ENCODE peak calls at places on chromosome 13, in ten cellular contexts. N is PC-3; M is activated CD8-positive, alpha-beta memory T cell treated with anti-CD3 and anti-CD28 coated beads, Interleukin-2, amount 50 U/mL, for 4 hours; J is fibroblast of the conjunctiva; S is CD4-positive, CD25-positive, alpha-beta regulatory T cell; D is SHP77; U is activated effector memory CD4-positive, alpha-beta T cell treated with Interleukin-2 at 50 U/mL for 16 hours; Y is NCI-H2081; E is neural crest cell; W is endodermal cell. R is an unnamed sample.

GRCh38 chr13:25752957-25753540 is 298.8 kb downstream of the SHISA2 start:
- DNase-seq in M (no peak), W (no peak), Y (no peak), E (no peak), U (no peak), S (no peak), N (peak; percentile 92), J (peak; percentile 87), D (peak; percentile 43), R (no peak)

GRCh38 chr13:25135896-25136295 is 36.2 kb downstream of the AMER2 start:
- DNase-seq in M (no peak), S (no peak), E (no peak), D (no peak), Y (no peak), U (no peak), W (no peak), J (no peak), N (no peak), R (no peak)

GRCh38 chr13:47908200-47908902 is 92.7 kb downstream of the SUCLA2 start:
- DNase-seq in Y (no peak), S (no peak), E (no peak), W (no peak), N (peak; percentile 73), J (no peak), U (no peak), M (no peak), D (no peak), R (no peak)

GRCh38 chr13:20426766-20427448 is 98.8 kb downstream of the CRYL1 start:
- DNase-seq in U (no peak), J (no peak), M (no peak), Y (no peak), E (no peak), W (no peak), N (no peak), S (no peak), D (no peak), R (no peak)

GRCh38 chr13:48582086-48582485 is 49.2 kb upstream of the RCBTB2 start:
- DNase-seq in E (no peak), J (no peak), M (no peak), N (no peak), D (no peak), U (no peak), Y (no peak), S (no peak), W (no peak), R (no peak)

GRCh38 chr13:48233097-48233885 is at the start of gene ITM2B:
- DNase-seq in J (no peak), Y (peak; percentile 61), M (peak; percentile 61), N (peak; percentile 52), E (peak; percentile 60), W (no peak), S (peak; percentile 71), D (peak; percentile 47), U (peak; percentile 61), R (peak; percentile 87)

GRCh38 chr13:51846756-51847155 is 1.8 kb upstream of the TMEM272 start:
- DNase-seq in D (no peak), E (no peak), U (no peak), M (no peak), W (no peak), S (no peak), Y (no peak), J (no peak), N (peak; percentile 43), R (no peak)

GRCh38 chr13:34153428-34154180 is 335.7 kb downstream of the RFC3 start:
- DNase-seq in U (no peak), M (no peak), N (no peak), J (no peak), W (no peak), S (no peak), E (no peak), Y (no peak), D (no peak), R (no peak)

GRCh38 chr13:37194428-37194861 is 89.0 kb upstream of the CSNK1A1L start:
- DNase-seq in E (no peak), M (no peak), D (no peak), Y (peak; percentile 75), S (no peak), W (no peak), U (no peak), N (peak; percentile 88), J (peak; percentile 23), R (no peak)

GRCh38 chr13:98214008-98214643 is 37.1 kb upstream of the RNF113B start:
- DNase-seq in Y (no peak), D (no peak), N (peak; percentile 62), S (no peak), M (no peak), U (no peak), W (no peak), J (no peak), E (peak; percentile 9), R (no peak)

GRCh38 chr13:94711561-94712286 is 621 bp downstream of the SOX21 start:
- DNase-seq in E (peak; percentile 36), W (no peak), J (no peak), N (peak; percentile 27), S (no peak), Y (peak; percentile 63), M (no peak), D (no peak), U (no peak), R (peak; percentile 53)

GRCh38 chr13:41411536-41411935 is 45.8 kb upstream of the RGCC start:
- DNase-seq in D (no peak), W (peak; percentile 73), M (no peak), N (peak; percentile 58), S (peak; percentile 29), Y (no peak), U (no peak), J (peak; percentile 38), E (no peak), R (peak; percentile 26)

GRCh38 chr13:95660981-95661581 is 15.9 kb upstream of the DNAJC3 start:
- DNase-seq in Y (peak; percentile 56), D (peak; percentile 71), M (no peak), U (no peak), S (peak; percentile 32), E (no peak), J (no peak), W (no peak), N (peak; percentile 64), R (peak; percentile 24)

GRCh38 chr13:26910754-26911465 is 150.3 kb upstream of the GPR12 start:
- DNase-seq in W (no peak), Y (no peak), M (no peak), E (no peak), U (no peak), N (no peak), S (no peak), J (no peak), D (no peak), R (no peak)

GRCh38 chr13:51585696-51586095 is 1.4 kb downstream of the WDFY2 start:
- DNase-seq in N (peak; percentile 65), W (no peak), M (no peak), S (peak; percentile 7), Y (no peak), J (no peak), E (no peak), U (no peak), D (no peak), R (no peak)

GRCh38 chr13:40895207-40895606 is 105.8 kb downstream of the SLC25A15 start:
- DNase-seq in D (no peak), S (no peak), W (no peak), J (no peak), E (no peak), Y (no peak), U (no peak), M (no peak), N (no peak), R (no peak)

GRCh38 chr13:76991432-76991795 is 467 bp upstream of the CLN5 start:
- DNase-seq in M (peak; percentile 69), U (peak; percentile 69), J (no peak), N (peak; percentile 18), W (no peak), S (peak; percentile 86), Y (no peak), D (no peak), E (no peak), R (peak; percentile 72)

GRCh38 chr13:66835040-66835628 is 395.0 kb downstream of the PCDH9 start:
- DNase-seq in E (no peak), S (no peak), Y (peak; percentile 93), U (no peak), M (no peak), D (peak; percentile 90), J (no peak), N (no peak), W (peak; percentile 53), R (no peak)

GRCh38 chr13:50936681-50937080 is 27.1 kb downstream of the RNASEH2B start:
- DNase-seq in E (no peak), W (no peak), M (no peak), U (no peak), S (no peak), D (no peak), N (no peak), J (peak; percentile 33), Y (no peak), R (no peak)

GRCh38 chr13:44398606-44399005 is 25.0 kb downstream of the SERP2 start:
- DNase-seq in W (no peak), U (no peak), J (no peak), E (no peak), M (no peak), Y (no peak), N (no peak), S (no peak), D (no peak), R (no peak)

GRCh38 chr13:21526707-21527454 is 67.8 kb upstream of the ZDHHC20 start:
- DNase-seq in E (no peak), U (no peak), Y (peak; percentile 22), D (no peak), W (no peak), N (no peak), J (no peak), S (no peak), M (no peak), R (no peak)

GRCh38 chr13:33799950-33800592 is 17.9 kb upstream of the RFC3 start:
- DNase-seq in S (no peak), N (peak; percentile 46), W (no peak), U (no peak), M (no peak), D (no peak), Y (peak; percentile 24), E (no peak), J (peak; percentile 47), R (no peak)

GRCh38 chr13:27966641-27967202 is 2.4 kb downstream of the CDX2 start:
- DNase-seq in Y (no peak), S (no peak), M (no peak), E (no peak), W (peak; percentile 90), J (no peak), U (no peak), D (no peak), N (no peak), R (no peak)

GRCh38 chr13:104750377-104750776 is 1684.2 kb upstream of the SLC10A2 start:
- DNase-seq in J (no peak), S (no peak), M (no peak), W (no peak), D (no peak), U (no peak), E (no peak), Y (no peak), N (peak; percentile 18), R (no peak)

GRCh38 chr13:94195715-94196114 is 283.8 kb downstream of the DCT start:
- DNase-seq in E (no peak), S (no peak), D (no peak), U (no peak), W (no peak), N (peak; percentile 51), M (no peak), Y (no peak), J (peak; percentile 35), R (no peak)

GRCh38 chr13:23506821-23507210 is 63.4 kb upstream of the TNFRSF19 start:
- DNase-seq in U (no peak), S (no peak), W (no peak), E (no peak), M (no peak), J (no peak), D (no peak), Y (no peak), N (peak; percentile 17), R (no peak)

GRCh38 chr13:46995874-46996273 is 99.0 kb upstream of the HTR2A start:
- DNase-seq in N (no peak), W (no peak), E (no peak), D (no peak), U (no peak), S (no peak), Y (no peak), M (no peak), J (no peak), R (peak; percentile 31)

GRCh38 chr13:28434934-28435333 is 60.0 kb downstream of the FLT1 start:
- DNase-seq in D (no peak), N (no peak), Y (no peak), M (no peak), J (no peak), S (no peak), U (no peak), W (no peak), E (no peak), R (no peak)

R was measured in B cell.